ENCODE peak calls at places on chromosomes 12 and 14, in eight cellular contexts. J, H, R, E, P, U, O and K are unnamed samples.

GRCh38 chr12:3035171-3035570 is 42.0 kb upstream of the TSPAN9 start:
- DNase-seq in H (no peak), U (no peak), R (no peak), E (peak; percentile 5), J (no peak), P (no peak), O (no peak), K (no peak)

GRCh38 chr14:37198273-37198598 is 499 bp downstream of the MIPOL1 start:
- DNase-seq in E (no peak), U (no peak), J (no peak), P (no peak), O (no peak), R (no peak), H (no peak), K (no peak)

GRCh38 chr12:1628671-1629337 is at the start of gene WNT5B:
- DNase-seq in J (no peak), O (no peak), E (no peak), R (no peak), P (no peak), U (no peak), H (no peak), K (peak; percentile 55)

GRCh38 chr14:90483551-90483950 is 86.7 kb downstream of the CALM1 start:
- DNase-seq in P (peak; percentile 49), O (peak; percentile 52), R (no peak), J (no peak), H (no peak), U (peak; percentile 41), E (no peak), K (peak; percentile 29)

GRCh38 chr14:93105362-93105761 is 10.4 kb downstream of the ITPK1 start:
- DNase-seq in R (no peak), E (peak; percentile 71), O (no peak), P (peak; percentile 57), J (peak; percentile 44), U (no peak), H (peak; percentile 57), K (no peak)

GRCh38 chr14:30725763-30726162 is 103.6 kb downstream of the SCFD1 start:
- DNase-seq in U (no peak), O (no peak), R (no peak), P (no peak), H (no peak), E (no peak), J (no peak), K (no peak)

GRCh38 chr12:93407283-93407962 is 29.7 kb downstream of the NUDT4 start:
- DNase-seq in O (no peak), R (no peak), E (no peak), H (no peak), J (no peak), U (no peak), P (no peak), K (no peak)

GRCh38 chr14:103109789-103110415 is 13.4 kb upstream of the TNFAIP2 start:
- DNase-seq in U (no peak), H (no peak), E (no peak), J (no peak), P (peak; percentile 48), O (no peak), R (no peak), K (peak; percentile 86)

GRCh38 chr14:72495668-72496067 is 398.2 kb downstream of the DPF3 start:
- DNase-seq in R (no peak), E (peak; percentile 24), U (no peak), P (no peak), H (peak; percentile 59), O (no peak), J (no peak), K (no peak)

GRCh38 chr14:39302124-39302810 is 68.6 kb downstream of the MIA2 start:
- DNase-seq in U (no peak), J (no peak), E (no peak), P (no peak), R (no peak), O (no peak), H (no peak), K (no peak)

GRCh38 chr12:121992059-121992879 is 29.4 kb upstream of the BCL7A start:
- DNase-seq in U (peak; percentile 31), O (no peak), J (no peak), E (peak; percentile 98), H (no peak), R (no peak), P (no peak), K (peak; percentile 21)

GRCh38 chr12:127559349-127560040 is 707.5 kb upstream of the TMEM132C start:
- DNase-seq in R (peak; percentile 17), U (peak; percentile 13), J (peak; percentile 15), H (no peak), E (peak; percentile 97), P (peak; percentile 22), O (peak; percentile 0), K (peak; percentile 45)

DNA sequence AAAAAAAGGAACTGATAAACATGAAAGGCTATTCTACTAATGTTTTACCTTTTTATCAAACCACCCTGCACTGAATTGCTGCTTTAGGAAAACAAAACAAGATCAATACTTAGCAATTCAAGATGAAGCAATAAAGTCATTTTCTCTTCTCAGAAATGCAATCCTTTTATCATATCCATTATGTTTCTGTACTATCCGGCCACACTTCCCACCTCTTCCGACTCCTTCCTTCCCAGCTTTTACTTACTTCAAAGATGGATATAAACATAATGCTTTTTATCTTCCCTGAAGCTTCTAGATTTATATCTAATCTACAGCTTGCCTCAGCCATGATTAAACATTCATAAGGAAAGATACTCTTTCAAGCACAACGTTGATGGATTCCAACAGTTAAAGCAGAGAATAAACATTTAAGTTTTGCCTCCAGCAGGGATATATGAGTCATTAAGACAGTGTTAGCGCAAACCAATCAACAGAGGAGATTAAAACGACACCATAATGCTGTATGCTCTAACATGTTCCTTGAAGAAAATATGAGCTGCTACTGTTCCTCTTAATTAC is 74.7 kb upstream of the BBS10 start:
- DNase-seq in H (no peak), U (no peak), P (no peak), J (no peak), R (no peak), E (peak; percentile 64), O (no peak), K (no peak)
- H3K4me3 ChIP-seq in H (no peak overlapping the region), U (no peak overlapping the region), P (no peak overlapping the region), J (no peak overlapping the region), R (no peak overlapping the region), E (peak overlapping the region; percentile 76), O (no peak overlapping the region), K (no peak overlapping the region)

GRCh38 chr14:78123650-78124253 is 46.4 kb upstream of the NRXN3 start:
- DNase-seq in E (no peak), R (no peak), P (no peak), O (no peak), U (no peak), J (no peak), H (no peak), K (no peak)

GRCh38 chr14:78130356-78130755 is 39.8 kb upstream of the NRXN3 start:
- DNase-seq in J (no peak), U (no peak), E (no peak), O (no peak), P (no peak), R (no peak), H (no peak), K (no peak)

GRCh38 chr14:78129375-78129774 is 40.8 kb upstream of the NRXN3 start:
- DNase-seq in E (no peak), O (no peak), P (no peak), R (no peak), J (no peak), U (no peak), H (no peak), K (no peak)

GRCh38 chr14:78131201-78131600 is 39.0 kb upstream of the NRXN3 start:
- DNase-seq in H (no peak), R (no peak), E (no peak), J (no peak), O (no peak), U (no peak), P (no peak), K (no peak)

GRCh38 chr14:78127233-78127632 is 42.9 kb upstream of the NRXN3 start:
- DNase-seq in U (no peak), O (no peak), J (no peak), H (no peak), E (no peak), P (no peak), R (no peak), K (peak; percentile 40)
- H3K27me3 ChIP-seq in U (no peaks in the 10 kb centered on the region), O (no peaks in the 10 kb centered on the region), J (peaks cover 35% of the 10 kb centered on the region), H (no peaks in the 10 kb centered on the region), E (no peaks in the 10 kb centered on the region), P (no peaks in the 10 kb centered on the region), R (no peaks in the 10 kb centered on the region), K (no peaks in the 10 kb centered on the region)

GRCh38 chr14:56635041-56635440 is 55.4 kb downstream of the TMEM260 start:
- DNase-seq in R (no peak), H (no peak), U (no peak), J (no peak), O (no peak), P (no peak), E (no peak), K (no peak)
- H3K36me3 ChIP-seq in R (peaks cover 3% of the 10 kb centered on the region), H (peaks cover 96% of the 10 kb centered on the region), U (peaks cover 48% of the 10 kb centered on the region), J (peaks cover 96% of the 10 kb centered on the region), O (peaks cover 53% of the 10 kb centered on the region), P (no peaks in the 10 kb centered on the region), E (peaks cover 43% of the 10 kb centered on the region), K (peaks cover 24% of the 10 kb centered on the region)

GRCh38 chr12:16352481-16352880 is 5.0 kb downstream of the MGST1 start:
- DNase-seq in J (no peak), H (no peak), P (no peak), U (no peak), E (peak; percentile 63), R (no peak), O (no peak), K (no peak)
- H3K4me3 ChIP-seq in J (no peak overlapping the region), H (no peak overlapping the region), P (no peak overlapping the region), U (no peak overlapping the region), E (peak overlapping the region; percentile 52), R (no peak overlapping the region), O (no peak overlapping the region), K (no peak overlapping the region)

DNA sequence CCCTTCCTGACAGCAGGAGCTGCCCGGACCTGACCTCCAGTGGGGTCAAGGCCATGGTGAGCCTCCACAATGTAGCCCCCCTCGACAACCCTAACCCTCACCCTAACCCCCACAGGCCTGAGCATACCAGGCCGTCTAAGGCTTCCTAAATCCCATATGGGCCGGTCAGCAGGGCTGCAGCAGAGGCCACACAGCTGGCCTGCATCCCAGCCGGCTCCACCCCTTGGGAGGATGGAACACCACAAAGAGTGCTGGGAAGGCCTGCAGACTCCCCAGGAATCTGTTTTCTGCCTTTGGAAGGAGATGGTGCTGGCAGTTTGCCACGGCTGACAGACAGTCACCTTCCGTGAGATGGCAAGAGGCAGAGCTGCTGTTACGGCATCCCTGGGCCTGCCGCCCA is 2.8 kb downstream of the TMEM179 start:
- DNase-seq in R (no peak), U (no peak), J (no peak), E (peak; percentile 23), O (no peak), P (no peak), H (no peak), K (no peak)
- H3K27me3 ChIP-seq in R (no peaks in the 10 kb centered on the region), U (peaks cover 9% of the 10 kb centered on the region), J (peaks cover 97% of the 10 kb centered on the region), E (peaks cover 21% of the 10 kb centered on the region), O (peaks cover 3% of the 10 kb centered on the region), P (peaks cover 65% of the 10 kb centered on the region), H (peaks cover 94% of the 10 kb centered on the region), K (peaks cover 16% of the 10 kb centered on the region)

DNA sequence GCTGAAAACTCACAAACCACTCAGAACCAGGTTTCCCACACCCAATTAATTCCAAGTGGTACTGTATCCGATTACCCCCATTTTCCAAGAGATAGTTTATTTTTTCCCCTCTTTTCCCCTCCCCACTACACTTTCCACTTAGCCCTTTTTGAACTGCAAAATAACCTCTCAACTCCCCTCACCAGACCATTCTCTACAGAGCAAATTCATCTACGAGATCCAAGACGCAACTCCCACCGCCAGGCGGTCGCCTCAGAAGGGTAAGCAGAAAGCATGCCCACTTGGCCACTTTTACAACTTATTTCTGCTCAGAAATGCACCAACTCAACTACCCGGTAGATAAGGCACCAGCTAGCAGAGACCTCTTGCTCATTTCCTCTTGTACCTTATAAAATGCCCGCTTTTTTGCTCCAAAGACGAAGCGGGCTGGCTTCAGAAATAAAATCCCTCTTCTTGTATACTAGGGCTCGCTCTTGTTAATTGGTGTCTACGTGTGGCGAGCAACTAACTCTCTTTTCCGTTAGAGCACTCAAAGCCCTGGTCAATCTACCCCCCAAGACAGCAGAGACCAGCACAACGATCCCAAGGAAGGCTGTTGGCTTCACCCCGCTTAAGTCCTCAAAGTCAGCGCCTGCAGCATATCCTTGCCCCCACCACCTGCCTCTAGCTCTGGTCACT is 910 bp upstream of the SRP54 start:
- DNase-seq in O (no peak), P (peak; percentile 35), E (peak; percentile 73), H (peak; percentile 22), U (peak; percentile 41), J (no peak), R (peak; percentile 32), K (peak; percentile 30)
- H3K36me3 ChIP-seq in O (no peaks in the 10 kb centered on the region), P (no peaks in the 10 kb centered on the region), E (no peaks in the 10 kb centered on the region), H (no peaks in the 10 kb centered on the region), U (no peaks in the 10 kb centered on the region), J (no peaks in the 10 kb centered on the region), R (no peaks in the 10 kb centered on the region), K (no peaks in the 10 kb centered on the region)